ENCODE peak calls at places on chromosomes 16 and 17, in nine cellular contexts. I is NCI-H1694 treated with DMSO at 0.1 percent for 48 hours; W is fibroblast of mammary gland; E is substantia nigra; B is PC-3; F is OCI-LY7; S is RPMI8226; P is CD8-positive, alpha-beta memory T cell; Z is amygdala. D is an unnamed sample.

GRCh38 chr16:4021070-4021779 is 95.0 kb downstream of the ADCY9 start:
- DNase-seq in I (no peak), W (no peak), E (no peak), B (peak), F (no peak), S (no peak), P (no peak), Z (no peak), D (no peak)

GRCh38 chr17:42917236-42917603 is 16.6 kb downstream of the G6PC1 start:
- DNase-seq in I (no peak), W (no peak), E (no peak), B (no peak), F (no peak), S (no peak), P (no peak), Z (no peak), D (no peak)

GRCh38 chr17:14038206-14038605 is 31.1 kb upstream of the COX10 start:
- DNase-seq in I (no peak), W (no peak), E (no peak), B (no peak), F (no peak), S (no peak), P (no peak), Z (no peak), D (no peak)

GRCh38 chr17:69575346-69575761 is 160.9 kb downstream of the MAP2K6 start:
- DNase-seq in I (no peak), W (peak), E (no peak), B (peak), F (peak), S (no peak), P (no peak), Z (no peak), D (no peak)

GRCh38 chr17:39164675-39165143 is 1.3 kb downstream of the ARL5C start:
- DNase-seq in I (peak), W (peak), E (peak), B (peak), F (peak), S (peak), P (peak), Z (peak), D (peak)

GRCh38 chr16:4298761-4299522 is 16.9 kb upstream of the GLIS2 start:
- DNase-seq in I (peak), W (peak), E (no peak), B (peak), F (no peak), S (no peak), P (no peak), Z (no peak), D (peak)

GRCh38 chr17:44197980-44198720 is 1.5 kb downstream of the ATXN7L3 start:
- DNase-seq in I (no peak), W (peak), E (no peak), B (peak), F (peak), S (peak), P (no peak), Z (no peak), D (no peak)

GRCh38 chr16:11411059-11411550 is 65.8 kb downstream of the RMI2 start:
- DNase-seq in I (no peak), W (no peak), E (no peak), B (no peak), F (no peak), S (no peak), P (no peak), Z (no peak), D (no peak)

GRCh38 chr17:19978206-19978802 is 676 bp upstream of the AKAP10 start:
- DNase-seq in I (peak), W (peak), E (no peak), B (no peak), F (no peak), S (peak), P (no peak), Z (no peak), D (no peak)

D was measured in dorsolateral prefrontal cortex.